ENCODE peak calls at places on chromosomes 12 and 14, in six cellular contexts. S, A, Z, K, O and R are unnamed samples.

GRCh38 chr14:32400480-32400879 is 71.4 kb downstream of the AKAP6 start:
- DNase-seq in K (no peak), O (no peak), Z (no peak), A (no peak), S (no peak), R (no peak)

GRCh38 chr14:68470361-68470760 is 322.5 kb downstream of the ZFP36L1 start:
- DNase-seq in K (no peak), Z (no peak), O (no peak), A (no peak), S (no peak), R (no peak)

GRCh38 chr12:24608108-24608507 is 340.8 kb downstream of the BCAT1 start:
- DNase-seq in O (no peak), A (no peak), Z (no peak), S (no peak), K (no peak), R (no peak)

GRCh38 chr12:6752181-6752930 is 585 bp downstream of the MLF2 start:
- DNase-seq in Z (peak), K (no peak), S (peak), O (no peak), A (peak), R (no peak)

GRCh38 chr12:29346764-29347421 is 34.1 kb downstream of the ERGIC2 start:
- DNase-seq in K (no peak), A (no peak), Z (no peak), O (no peak), S (no peak), R (no peak)

GRCh38 chr14:24058260-24058950 is 6.6 kb downstream of the CARMIL3 start:
- DNase-seq in O (no peak), A (peak), S (peak), Z (no peak), K (peak), R (peak)

GRCh38 chr14:33768458-33768830 is 182.4 kb downstream of the EGLN3 start:
- DNase-seq in K (no peak), S (no peak), O (no peak), Z (no peak), A (no peak), R (no peak)

GRCh38 chr14:53619625-53620324 is 336.9 kb downstream of the BMP4 start:
- DNase-seq in S (no peak), Z (no peak), A (no peak), K (no peak), O (no peak), R (no peak)

GRCh38 chr12:84056-84455 is 17.5 kb downstream of the IQSEC3 start:
- DNase-seq in Z (no peak), K (no peak), O (no peak), A (peak), S (no peak), R (no peak)

GRCh38 chr14:88937706-88938105 is 113.3 kb downstream of the TTC8 start:
- DNase-seq in O (no peak), S (no peak), K (no peak), A (no peak), Z (no peak), R (no peak)

GRCh38 chr14:59228416-59228815 is 39.9 kb downstream of the DAAM1 start:
- DNase-seq in A (no peak), Z (no peak), K (no peak), O (no peak), S (no peak), R (no peak)

GRCh38 chr14:37584211-37585100 is 10.6 kb downstream of the FOXA1 start:
- DNase-seq in Z (no peak), A (no peak), K (peak), O (no peak), S (no peak), R (peak)

GRCh38 chr12:6205144-6205539 is 4.9 kb downstream of the CD9 start:
- DNase-seq in S (no peak), K (no peak), O (no peak), Z (no peak), A (no peak), R (no peak)

GRCh38 chr14:55386037-55386798 is 25.4 kb downstream of the ATG14 start:
- DNase-seq in S (no peak), K (no peak), O (no peak), A (no peak), Z (no peak), R (no peak)

GRCh38 chr14:94180655-94181271 is 6.6 kb downstream of the PPP4R4 start:
- DNase-seq in Z (no peak), S (peak), A (peak), O (peak), K (no peak), R (no peak)

GRCh38 chr14:53032161-53032803 is 81.4 kb upstream of the FERMT2 start:
- DNase-seq in A (no peak), Z (no peak), K (no peak), S (peak), O (no peak), R (no peak)

GRCh38 chr14:106879241-106879640 is 1352.9 kb downstream of the TMEM121 start:
- DNase-seq in O (no peak), K (peak), S (peak), Z (no peak), A (peak), R (peak)

GRCh38 chr12:57604454-57605307 is at the start of gene DTX3:
- DNase-seq in S (no peak), O (no peak), A (peak), Z (no peak), K (no peak), R (peak)

GRCh38 chr14:52080171-52080800 is 11.4 kb upstream of the NID2 start:
- DNase-seq in O (no peak), K (no peak), A (no peak), S (no peak), Z (no peak), R (no peak)

GRCh38 chr12:49549735-49550710 is 11.2 kb downstream of the KCNH3 start:
- DNase-seq in O (no peak), Z (no peak), S (no peak), K (no peak), A (peak), R (no peak)

GRCh38 chr12:131323879-131324278 is 370.2 kb downstream of the ADGRD1 start:
- DNase-seq in Z (no peak), S (no peak), O (no peak), A (no peak), K (no peak), R (no peak)

GRCh38 chr12:26736563-26737486 is 96.2 kb downstream of the ITPR2 start:
- DNase-seq in O (no peak), K (no peak), S (peak), Z (no peak), A (no peak), R (no peak)

GRCh38 chr12:74415633-74416032 is 122.0 kb upstream of the ATXN7L3B start:
- DNase-seq in K (no peak), A (peak), Z (no peak), O (no peak), S (peak), R (no peak)

GRCh38 chr12:11812558-11813421 is 163.3 kb downstream of the ETV6 start:
- DNase-seq in K (no peak), Z (no peak), S (peak), O (no peak), A (peak), R (peak)

GRCh38 chr12:117100251-117100650 is 1.0 kb upstream of the TESC start:
- DNase-seq in Z (no peak), S (no peak), K (no peak), A (peak), O (no peak), R (no peak)

GRCh38 chr12:74890237-74890599 is 319.4 kb downstream of the KCNC2 start:
- DNase-seq in A (no peak), S (peak), K (no peak), O (no peak), Z (no peak), R (no peak)

GRCh38 chr14:45089813-45090212 is 5.9 kb downstream of the PRPF39 start:
- DNase-seq in A (no peak), Z (no peak), K (no peak), S (no peak), O (no peak), R (no peak)

GRCh38 chr14:76267322-76268012 is 108.5 kb upstream of the ESRRB start:
- DNase-seq in S (no peak), A (peak), K (peak), O (no peak), Z (no peak), R (peak)

GRCh38 chr14:53793790-53794560 is 162.7 kb downstream of the BMP4 start:
- DNase-seq in S (peak), O (no peak), A (no peak), K (no peak), Z (no peak), R (no peak)

GRCh38 chr12:31322651-31323248 is 3.2 kb downstream of the SINHCAF start:
- DNase-seq in Z (no peak), K (no peak), S (no peak), O (no peak), A (no peak), R (no peak)

GRCh38 chr14:22386924-22387775 is 201.9 kb downstream of the DAD1 start:
- DNase-seq in A (peak), K (peak), S (peak), Z (no peak), O (peak), R (peak)

GRCh38 chr12:106254724-106255123 is 6.9 kb upstream of the CKAP4 start:
- DNase-seq in O (no peak), S (no peak), Z (peak), A (no peak), K (no peak), R (no peak)

GRCh38 chr14:53900499-53900898 is 56.1 kb downstream of the BMP4 start:
- DNase-seq in Z (peak), S (no peak), A (no peak), K (peak), O (no peak), R (peak)

GRCh38 chr12:58087428-58088117 is 146.2 kb downstream of the ATP23 start:
- DNase-seq in S (no peak), K (no peak), Z (no peak), O (no peak), A (peak), R (peak)

GRCh38 chr14:104446611-104447010 is 133.0 kb upstream of the C14orf180 start:
- DNase-seq in S (no peak), O (no peak), K (peak), A (no peak), Z (peak), R (peak)

GRCh38 chr12:25957898-25958253 is 606 bp upstream of the RASSF8 start:
- DNase-seq in O (no peak), Z (no peak), A (no peak), K (no peak), S (no peak), R (no peak)

GRCh38 chr12:44381341-44381740 is 494.8 kb downstream of the NELL2 start:
- DNase-seq in A (no peak), Z (no peak), S (no peak), O (no peak), K (no peak), R (no peak)

GRCh38 chr12:1629338-1630080 is 478 bp downstream of the WNT5B start:
- DNase-seq in O (no peak), Z (no peak), A (peak), S (peak), K (no peak), R (no peak)

GRCh38 chr12:1632702-1633101 is 3.7 kb downstream of the WNT5B start:
- DNase-seq in K (no peak), O (no peak), S (no peak), A (no peak), Z (no peak), R (no peak)

GRCh38 chr12:1630827-1631591 is 2.0 kb downstream of the WNT5B start:
- DNase-seq in Z (no peak), O (no peak), K (no peak), A (peak), S (peak), R (no peak)

GRCh38 chr12:1628671-1629337 is at the start of gene WNT5B:
- DNase-seq in A (peak), S (no peak), Z (no peak), K (no peak), O (no peak), R (no peak)

DNA sequence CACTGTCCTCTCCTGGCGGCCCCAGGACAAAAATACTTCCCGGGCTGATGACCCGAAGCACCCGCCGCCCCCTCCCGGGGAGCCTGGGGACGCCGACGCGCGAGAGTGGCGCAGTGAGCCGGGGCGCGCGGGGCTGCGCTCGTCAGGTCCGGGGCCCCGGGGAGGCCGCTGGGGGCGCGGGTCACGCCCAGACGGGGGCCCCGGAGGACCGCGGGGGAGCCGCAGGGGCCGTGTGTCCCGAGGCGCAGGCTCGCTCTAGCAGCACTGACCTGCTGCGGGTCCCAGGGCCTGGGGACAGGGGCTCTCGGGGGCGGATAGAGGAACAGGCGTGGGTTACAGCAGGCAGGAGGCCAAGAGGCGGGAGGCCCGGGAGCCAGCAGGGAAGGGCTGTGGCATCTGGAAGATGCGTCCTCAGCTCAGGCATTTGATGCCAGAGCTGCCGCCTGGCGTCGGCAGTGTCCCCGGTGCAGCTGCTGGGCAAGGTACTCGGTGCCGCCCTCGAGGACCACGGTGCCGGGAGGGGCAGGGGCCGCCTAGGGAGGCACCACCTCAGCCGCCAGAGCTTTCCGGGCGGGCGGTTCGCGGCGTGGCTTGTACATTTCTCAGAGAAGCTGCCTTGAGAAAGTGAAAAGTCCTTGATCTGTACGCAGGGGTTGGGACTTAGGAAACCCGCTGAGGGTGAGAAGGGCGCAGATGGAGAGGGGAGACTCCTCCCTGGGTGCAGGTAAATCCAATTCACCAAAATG is 1.2 kb downstream of the WNT5B start:
- DNase-seq in O (no peak), A (peak), S (no peak), K (peak), Z (no peak), R (peak)
- TF ChIP-seq CTCF in O (peak), A (no peak), S (no peak), K (no peak), Z (peak), R (peak)

DNA sequence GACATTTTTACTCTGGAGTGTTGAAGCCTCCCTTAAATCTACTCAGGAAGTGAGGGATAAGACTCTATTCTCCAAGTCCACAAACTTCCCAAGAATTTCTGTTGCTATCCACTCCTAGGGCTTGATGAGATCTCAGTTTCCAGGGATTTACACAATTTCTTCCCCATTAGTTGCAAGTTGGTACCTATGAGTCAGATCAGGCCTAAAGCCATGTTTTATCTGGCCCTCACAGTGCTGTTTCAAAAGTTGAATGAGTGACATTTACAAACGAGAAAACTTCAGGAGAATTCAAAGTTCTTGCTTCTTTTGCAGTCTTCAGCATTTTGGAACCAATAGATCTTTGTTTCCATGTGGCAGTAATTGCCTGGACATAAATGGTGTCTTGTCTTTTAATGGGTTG is 156.4 kb upstream of the SYT10 start:
- DNase-seq in K (no peak), S (no peak), Z (no peak), O (no peak), A (no peak), R (no peak)
- TF ChIP-seq EP300 in K (no peak), S (no peak), Z (no peak), O (no peak), A (no peak), R (no peak)

GRCh38 chr12:23474438-23475000 is 475.0 kb downstream of the SOX5 start:
- DNase-seq in Z (no peak), O (no peak), S (no peak), K (no peak), A (no peak), R (peak)

GRCh38 chr12:23472329-23472971 is 477.0 kb downstream of the SOX5 start:
- DNase-seq in A (no peak), Z (no peak), O (no peak), K (no peak), S (no peak), R (peak)

DNA sequence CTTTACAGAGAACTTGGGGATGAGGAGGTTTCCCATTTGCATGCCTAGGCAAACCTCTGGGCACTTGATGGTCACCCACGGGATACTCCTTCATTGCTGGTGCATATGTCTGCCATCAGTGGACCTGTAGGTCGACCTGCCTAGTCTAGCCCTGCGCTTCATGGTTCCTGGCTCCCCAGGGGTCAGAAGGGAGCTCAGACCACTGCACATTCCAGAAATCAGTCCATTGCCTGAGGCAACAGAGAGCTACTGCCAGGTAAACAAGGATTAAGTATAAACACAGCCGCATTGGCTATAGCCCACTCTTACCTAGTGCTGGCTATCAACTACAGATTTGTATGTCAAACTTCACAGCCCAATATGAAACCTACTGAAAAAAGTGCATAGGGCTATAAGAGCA is 476.4 kb downstream of the SOX5 start:
- DNase-seq in K (no peak), O (no peak), S (no peak), Z (no peak), A (no peak), R (no peak)
- TF ChIP-seq POLR2AphosphoS5 in K (no peak), O (no peak), S (no peak), Z (no peak), A (no peak), R (no peak)

GRCh38 chr12:123856681-123857080 is 94.6 kb downstream of the DNAH10 start:
- DNase-seq in O (no peak), Z (no peak), A (no peak), S (no peak), K (no peak), R (no peak)
- TF ChIP-seq CTCF in O (no peak), Z (no peak), A (no peak), S (no peak), K (no peak), R (no peak)

GRCh38 chr12:120086801-120087621 is 29.5 kb downstream of the RAB35 start:
- DNase-seq in O (peak), S (peak), Z (peak), A (peak), K (peak), R (peak)
- TF ChIP-seq EP300 in O (peak), S (peak), Z (peak), A (no peak), K (peak), R (no peak)

DNA sequence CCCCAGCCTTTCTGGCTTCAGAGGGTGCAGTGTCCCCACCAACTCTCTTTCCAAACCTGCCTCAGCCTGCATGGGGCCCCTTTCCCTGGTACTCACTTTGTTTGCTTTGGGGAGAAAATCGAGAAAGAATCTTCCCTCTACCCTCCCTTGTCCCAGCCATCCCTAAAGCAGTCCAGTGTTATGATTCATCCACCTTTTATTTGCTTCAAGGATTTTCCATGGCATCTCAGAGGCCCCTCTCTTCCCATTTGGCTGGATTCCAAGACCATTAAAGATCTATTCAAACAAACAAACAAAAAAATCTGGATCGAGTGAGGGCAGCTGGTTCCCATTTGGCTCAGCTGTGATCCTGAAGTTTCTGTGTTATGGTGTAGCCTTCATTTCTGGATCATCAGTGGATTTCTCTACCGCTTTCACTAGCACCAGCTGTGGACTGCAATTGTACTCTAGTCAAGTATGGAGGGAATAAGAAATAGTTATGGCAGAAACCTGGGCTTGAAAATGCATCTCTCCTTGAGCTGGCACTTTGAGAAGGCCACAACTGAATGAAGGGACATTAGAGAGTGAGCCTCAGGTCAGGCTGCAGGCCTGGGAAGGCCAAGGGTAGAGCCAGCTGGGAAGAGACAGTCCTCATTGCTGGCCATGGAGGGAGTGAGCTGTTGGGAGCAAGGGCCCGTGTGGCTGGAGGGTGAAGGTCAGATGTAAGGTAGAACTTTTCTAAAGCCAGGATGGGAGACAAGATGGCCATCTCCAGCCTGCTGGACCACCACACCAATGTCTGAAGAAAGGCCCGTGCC is 13.7 kb downstream of the KRT71 start:
- DNase-seq in Z (no peak), O (no peak), A (no peak), K (no peak), S (no peak), R (no peak)
- TF ChIP-seq POLR2AphosphoS5 in Z (no peak), O (no peak), A (no peak), K (no peak), S (no peak), R (no peak)

GRCh38 chr14:73785834-73786631 is 65.6 kb upstream of the PTGR2 start:
- DNase-seq in A (peak), O (no peak), S (peak), Z (peak), K (peak), R (peak)
- TF ChIP-seq CTCF in A (no peak), O (no peak), S (peak), Z (peak), K (peak), R (peak)

DNA sequence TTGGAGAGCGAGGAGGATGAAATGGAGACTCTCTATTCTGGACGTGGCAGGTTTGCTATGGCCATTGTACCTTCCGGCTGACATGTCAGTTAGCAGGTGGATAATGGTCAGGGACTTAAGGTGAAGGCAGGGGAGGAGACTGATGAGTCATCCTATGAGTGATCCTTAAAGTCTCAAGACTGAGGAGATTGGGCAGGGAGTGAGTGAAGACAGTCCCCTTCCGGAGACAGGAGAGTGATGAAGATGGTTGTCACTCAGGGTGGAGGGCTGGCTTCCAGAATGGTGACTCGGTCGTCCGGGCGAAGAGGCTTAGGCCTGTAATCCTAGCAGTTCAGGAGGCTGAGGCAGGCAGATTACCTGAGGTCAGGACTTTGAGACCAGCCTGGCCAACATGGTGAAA is 49.8 kb upstream of the CCDC63 start:
- DNase-seq in O (no peak), S (no peak), K (no peak), A (no peak), Z (no peak), R (no peak)
- TF ChIP-seq EP300 in O (no peak), S (no peak), K (no peak), A (no peak), Z (no peak), R (no peak)